ENCODE peak calls at places on chromosomes 7 and 10, in eight cellular contexts. A is left ventricle myocardium superior, Q is ELR, I is cardiac muscle cell, S is neuronal stem cell, B is NCI-H1436, P is nephron progenitor cell, F is RKO. G is an unnamed sample.

GRCh38 chr10:62759599-62760175 is 44.8 kb upstream of the ADO start:
- DNase-seq in A (no peak), Q (no peak), I (no peak), S (no peak), B (no peak), P (no peak), F (no peak), G (no peak)

GRCh38 chr10:131819241-131820072 is 81.4 kb upstream of the PPP2R2D start:
- DNase-seq in A (no peak), Q (no peak), I (no peak), S (no peak), B (no peak), P (peak), F (no peak), G (no peak)

GRCh38 chr10:66827353-66827752 is 98.5 kb upstream of the LRRTM3 start:
- DNase-seq in A (no peak), Q (peak), I (peak), S (no peak), B (no peak), P (no peak), F (peak), G (no peak)

GRCh38 chr10:71297343-71297742 is 21.7 kb upstream of the SLC29A3 start:
- DNase-seq in A (no peak), Q (no peak), I (no peak), S (no peak), B (no peak), P (no peak), F (no peak), G (peak)

GRCh38 chr7:100044719-100045118 is 4.9 kb upstream of the ZSCAN21 start:
- DNase-seq in A (no peak), Q (no peak), I (no peak), S (no peak), B (no peak), P (no peak), F (no peak), G (no peak)

GRCh38 chr7:91685544-91685943 is 195.0 kb downstream of the MTERF1 start:
- DNase-seq in A (no peak), Q (no peak), I (peak), S (no peak), B (no peak), P (no peak), F (peak), G (no peak)

GRCh38 chr10:48468866-48469511 is 135.9 kb downstream of the ARHGAP22 start:
- DNase-seq in A (no peak), Q (no peak), I (no peak), S (no peak), B (no peak), P (no peak), F (no peak), G (no peak)

GRCh38 chr10:119680050-119680449 is 28.9 kb downstream of the BAG3 start:
- DNase-seq in A (no peak), Q (peak), I (peak), S (no peak), B (no peak), P (no peak), F (peak), G (no peak)

GRCh38 chr10:49076741-49077521 is 38.4 kb downstream of the VSTM4 start:
- DNase-seq in A (no peak), Q (no peak), I (no peak), S (no peak), B (no peak), P (no peak), F (no peak), G (no peak)

GRCh38 chr10:484925-485661 is 204.4 kb downstream of the DIP2C start:
- DNase-seq in A (no peak), Q (no peak), I (no peak), S (no peak), B (no peak), P (no peak), F (no peak), G (no peak)

GRCh38 chr7:128059143-128059975 is 28.1 kb upstream of the LRRC4 start:
- DNase-seq in A (no peak), Q (no peak), I (no peak), S (peak), B (no peak), P (no peak), F (no peak), G (no peak)

GRCh38 chr10:110414563-110415309 is 83.0 kb upstream of the DUSP5 start:
- DNase-seq in A (no peak), Q (peak), I (peak), S (no peak), B (no peak), P (no peak), F (no peak), G (no peak)

GRCh38 chr10:17290226-17290625 is 62.2 kb downstream of the VIM start:
- DNase-seq in A (no peak), Q (peak), I (peak), S (no peak), B (no peak), P (no peak), F (peak), G (no peak)